ENCODE peak calls at places on chromosomes 7 and 10, in four cellular contexts. One of them, this sample, is unnamed.

GRCh38 chr10:51895209-51895608 is 195.8 kb upstream of the CSTF2T start:
- DNase-seq in fibroblast of lung: peak
- DNase-seq in effector memory CD4-positive, alpha-beta T cell: no peak
- DNase-seq in activated CD8-positive, alpha-beta memory T cell treated with anti-CD3 and anti-CD28 coated beads for 48 hours: no peak
- DNase-seq in this sample: peak

GRCh38 chr7:76294344-76295024 is 8.0 kb upstream of the HSPB1 start:
- DNase-seq in fibroblast of lung: peak
- DNase-seq in effector memory CD4-positive, alpha-beta T cell: no peak
- DNase-seq in activated CD8-positive, alpha-beta memory T cell treated with anti-CD3 and anti-CD28 coated beads for 48 hours: no peak
- DNase-seq in this sample: peak

GRCh38 chr10:43846187-43846680 is 197.6 kb upstream of the ZNF32 start:
- DNase-seq in fibroblast of lung: peak
- DNase-seq in effector memory CD4-positive, alpha-beta T cell: no peak
- DNase-seq in activated CD8-positive, alpha-beta memory T cell treated with anti-CD3 and anti-CD28 coated beads for 48 hours: no peak
- DNase-seq in this sample: peak

GRCh38 chr10:119337796-119338432 is 130.5 kb downstream of the GRK5 start:
- DNase-seq in fibroblast of lung: peak
- DNase-seq in effector memory CD4-positive, alpha-beta T cell: no peak
- DNase-seq in activated CD8-positive, alpha-beta memory T cell treated with anti-CD3 and anti-CD28 coated beads for 48 hours: no peak
- DNase-seq in this sample: no peak

GRCh38 chr7:107007004-107007891 is 37.3 kb upstream of the PRKAR2B start:
- DNase-seq in fibroblast of lung: no peak
- DNase-seq in effector memory CD4-positive, alpha-beta T cell: no peak
- DNase-seq in activated CD8-positive, alpha-beta memory T cell treated with anti-CD3 and anti-CD28 coated beads for 48 hours: no peak
- DNase-seq in this sample: peak

GRCh38 chr10:8639601-8640000 is 585.1 kb downstream of the GATA3 start:
- DNase-seq in fibroblast of lung: peak
- DNase-seq in effector memory CD4-positive, alpha-beta T cell: no peak
- DNase-seq in activated CD8-positive, alpha-beta memory T cell treated with anti-CD3 and anti-CD28 coated beads for 48 hours: no peak
- DNase-seq in this sample: no peak

GRCh38 chr10:75724047-75724446 is 292.6 kb downstream of the LRMDA start:
- DNase-seq in fibroblast of lung: no peak
- DNase-seq in effector memory CD4-positive, alpha-beta T cell: no peak
- DNase-seq in activated CD8-positive, alpha-beta memory T cell treated with anti-CD3 and anti-CD28 coated beads for 48 hours: no peak
- DNase-seq in this sample: no peak

GRCh38 chr7:82305347-82306005 is 138.1 kb downstream of the CACNA2D1 start:
- DNase-seq in fibroblast of lung: no peak
- DNase-seq in effector memory CD4-positive, alpha-beta T cell: no peak
- DNase-seq in activated CD8-positive, alpha-beta memory T cell treated with anti-CD3 and anti-CD28 coated beads for 48 hours: no peak
- DNase-seq in this sample: no peak

GRCh38 chr10:122861724-122862161 is 16.1 kb upstream of the CUZD1 start:
- DNase-seq in fibroblast of lung: peak
- DNase-seq in effector memory CD4-positive, alpha-beta T cell: no peak
- DNase-seq in activated CD8-positive, alpha-beta memory T cell treated with anti-CD3 and anti-CD28 coated beads for 48 hours: no peak
- DNase-seq in this sample: no peak

GRCh38 chr7:117731455-117731854 is 141.8 kb downstream of the CTTNBP2 start:
- DNase-seq in fibroblast of lung: no peak
- DNase-seq in effector memory CD4-positive, alpha-beta T cell: no peak
- DNase-seq in activated CD8-positive, alpha-beta memory T cell treated with anti-CD3 and anti-CD28 coated beads for 48 hours: no peak
- DNase-seq in this sample: peak

GRCh38 chr10:71406878-71407277 is 10.2 kb downstream of the CDH23 start:
- DNase-seq in fibroblast of lung: no peak
- DNase-seq in effector memory CD4-positive, alpha-beta T cell: no peak
- DNase-seq in activated CD8-positive, alpha-beta memory T cell treated with anti-CD3 and anti-CD28 coated beads for 48 hours: no peak
- DNase-seq in this sample: no peak

GRCh38 chr7:36438211-36438610 is 48.5 kb downstream of the ANLN start:
- DNase-seq in fibroblast of lung: no peak
- DNase-seq in effector memory CD4-positive, alpha-beta T cell: no peak
- DNase-seq in activated CD8-positive, alpha-beta memory T cell treated with anti-CD3 and anti-CD28 coated beads for 48 hours: no peak
- DNase-seq in this sample: no peak

GRCh38 chr10:76086571-76087260 is 655.3 kb downstream of the LRMDA start:
- DNase-seq in fibroblast of lung: peak
- DNase-seq in effector memory CD4-positive, alpha-beta T cell: no peak
- DNase-seq in activated CD8-positive, alpha-beta memory T cell treated with anti-CD3 and anti-CD28 coated beads for 48 hours: no peak
- DNase-seq in this sample: no peak

GRCh38 chr7:130137207-130137606 is 66.9 kb downstream of the KLHDC10 start:
- DNase-seq in fibroblast of lung: no peak
- DNase-seq in effector memory CD4-positive, alpha-beta T cell: no peak
- DNase-seq in activated CD8-positive, alpha-beta memory T cell treated with anti-CD3 and anti-CD28 coated beads for 48 hours: no peak
- DNase-seq in this sample: no peak